ENCODE peak calls at places on chromosomes 4 and X, in eight cellular contexts. V is T-helper 9 cell; M is Right ventricle myocardium inferior; S is AG08396; G is EL; U is NCI-H748 treated with DMSO at 0.1 percent for 48 hours; A is activated CD4-positive, alpha-beta T cell treated with anti-CD3 and anti-CD28 coated beads, Interleukin-2, amount 50 U/mL, for 1 hour; T is globus pallidus. W is an unnamed sample.

GRCh38 chrX:48945517-48946348 is 11.7 kb downstream of the OTUD5 start:
- DNase-seq in V (peak; percentile 49), M (no peak), S (peak; percentile 78), G (peak; percentile 38), U (peak; percentile 3), A (peak; percentile 46), T (peak; percentile 20), W (peak; percentile 31)

GRCh38 chr4:3703677-3704521 is 62.3 kb upstream of the ADRA2C start:
- DNase-seq in V (no peak), M (no peak), S (no peak), G (no peak), U (peak; percentile 0), A (no peak), T (no peak), W (no peak)

GRCh38 chr4:122489061-122489460 is 32.5 kb upstream of the IL2 start:
- DNase-seq in V (no peak), M (no peak), S (no peak), G (no peak), U (no peak), A (no peak), T (no peak), W (no peak)

GRCh38 chr4:39823193-39823592 is 125.3 kb downstream of the UBE2K start:
- DNase-seq in V (no peak), M (no peak), S (peak; percentile 14), G (no peak), U (no peak), A (no peak), T (no peak), W (no peak)

GRCh38 chrX:47156611-47157520 is 11.8 kb downstream of the RBM10 start:
- DNase-seq in V (no peak), M (no peak), S (no peak), G (no peak), U (no peak), A (no peak), T (no peak), W (no peak)

GRCh38 chr4:7073526-7074390 is 5.9 kb upstream of the GRPEL1 start:
- DNase-seq in V (no peak), M (no peak), S (peak; percentile 69), G (peak; percentile 62), U (peak; percentile 3), A (no peak), T (no peak), W (no peak)

GRCh38 chrX:139890991-139891700 is 41.7 kb downstream of the ATP11C start:
- DNase-seq in V (no peak), M (no peak), S (peak; percentile 56), G (peak; percentile 79), U (no peak), A (no peak), T (no peak), W (no peak)

GRCh38 chr4:6573551-6573950 is 1.4 kb upstream of the MAN2B2 start:
- DNase-seq in V (no peak), M (peak; percentile 58), S (no peak), G (no peak), U (no peak), A (no peak), T (no peak), W (no peak)

GRCh38 chr4:15007201-15007600 is 4.9 kb downstream of the CPEB2 start:
- DNase-seq in V (no peak), M (no peak), S (no peak), G (no peak), U (no peak), A (no peak), T (no peak), W (no peak)